ENCODE peak calls at places on chromosomes 6 and 20, in nine cellular contexts. One of them, this sample, is unnamed.

GRCh38 chr6:142760152-142760551 is 184.8 kb downstream of the HIVEP2 start:
- DNase-seq in stimulated activated CD4-positive, alpha-beta T cell treated with anti-CD3 and anti-CD28 coated beads, Interleukin-1b, Interleukin-23, amount 100 ng/mL, for 48 hours: no peak
- DNase-seq in B cell: no peak
- DNase-seq in HS-5: no peak
- DNase-seq in HT1080: no peak
- DNase-seq in ACHN: no peak
- DNase-seq in PC-3: peak; percentile 22
- DNase-seq in AG10803: peak; percentile 84
- DNase-seq in A172: peak; percentile 50
- DNase-seq in this sample: peak; percentile 69

GRCh38 chr20:5168582-5169396 is 42.0 kb downstream of the CDS2 start:
- DNase-seq in stimulated activated CD4-positive, alpha-beta T cell treated with anti-CD3 and anti-CD28 coated beads, Interleukin-1b, Interleukin-23, amount 100 ng/mL, for 48 hours: no peak
- DNase-seq in B cell: peak; percentile 50
- DNase-seq in HS-5: no peak
- DNase-seq in HT1080: peak; percentile 83
- DNase-seq in ACHN: peak; percentile 24
- DNase-seq in PC-3: peak; percentile 66
- DNase-seq in AG10803: no peak
- DNase-seq in A172: peak; percentile 70
- DNase-seq in this sample: peak; percentile 60

GRCh38 chr6:78436335-78436734 is 431.0 kb upstream of the IRAK1BP1 start:
- DNase-seq in stimulated activated CD4-positive, alpha-beta T cell treated with anti-CD3 and anti-CD28 coated beads, Interleukin-1b, Interleukin-23, amount 100 ng/mL, for 48 hours: no peak
- DNase-seq in B cell: no peak
- DNase-seq in HS-5: peak; percentile 23
- DNase-seq in HT1080: peak; percentile 23
- DNase-seq in ACHN: peak; percentile 30
- DNase-seq in PC-3: peak; percentile 44
- DNase-seq in AG10803: peak; percentile 30
- DNase-seq in A172: peak; percentile 16
- DNase-seq in this sample: peak; percentile 38

GRCh38 chr6:121247386-121247785 is 86.9 kb downstream of the TBC1D32 start:
- DNase-seq in stimulated activated CD4-positive, alpha-beta T cell treated with anti-CD3 and anti-CD28 coated beads, Interleukin-1b, Interleukin-23, amount 100 ng/mL, for 48 hours: no peak
- DNase-seq in B cell: no peak
- DNase-seq in HS-5: no peak
- DNase-seq in HT1080: peak; percentile 59
- DNase-seq in ACHN: no peak
- DNase-seq in PC-3: no peak
- DNase-seq in AG10803: peak; percentile 17
- DNase-seq in A172: no peak
- DNase-seq in this sample: no peak

GRCh38 chr6:88698661-88699060 is 264.8 kb downstream of the RNGTT start:
- DNase-seq in stimulated activated CD4-positive, alpha-beta T cell treated with anti-CD3 and anti-CD28 coated beads, Interleukin-1b, Interleukin-23, amount 100 ng/mL, for 48 hours: no peak
- DNase-seq in B cell: no peak
- DNase-seq in HS-5: no peak
- DNase-seq in HT1080: no peak
- DNase-seq in ACHN: peak; percentile 13
- DNase-seq in PC-3: no peak
- DNase-seq in AG10803: no peak
- DNase-seq in A172: no peak
- DNase-seq in this sample: no peak

GRCh38 chr6:116005508-116005855 is 55.2 kb downstream of the FRK start:
- DNase-seq in stimulated activated CD4-positive, alpha-beta T cell treated with anti-CD3 and anti-CD28 coated beads, Interleukin-1b, Interleukin-23, amount 100 ng/mL, for 48 hours: no peak
- DNase-seq in B cell: no peak
- DNase-seq in HS-5: no peak
- DNase-seq in HT1080: no peak
- DNase-seq in ACHN: no peak
- DNase-seq in PC-3: no peak
- DNase-seq in AG10803: peak; percentile 54
- DNase-seq in A172: no peak
- DNase-seq in this sample: peak; percentile 22

GRCh38 chr6:44262467-44263356 is 2.6 kb downstream of the NFKBIE start:
- DNase-seq in stimulated activated CD4-positive, alpha-beta T cell treated with anti-CD3 and anti-CD28 coated beads, Interleukin-1b, Interleukin-23, amount 100 ng/mL, for 48 hours: no peak
- DNase-seq in B cell: no peak
- DNase-seq in HS-5: no peak
- DNase-seq in HT1080: no peak
- DNase-seq in ACHN: no peak
- DNase-seq in PC-3: no peak
- DNase-seq in AG10803: no peak
- DNase-seq in A172: peak; percentile 41
- DNase-seq in this sample: no peak

GRCh38 chr6:107124934-107125348 is 9.6 kb upstream of the BEND3 start:
- DNase-seq in stimulated activated CD4-positive, alpha-beta T cell treated with anti-CD3 and anti-CD28 coated beads, Interleukin-1b, Interleukin-23, amount 100 ng/mL, for 48 hours: no peak
- DNase-seq in B cell: no peak
- DNase-seq in HS-5: no peak
- DNase-seq in HT1080: no peak
- DNase-seq in ACHN: no peak
- DNase-seq in PC-3: no peak
- DNase-seq in AG10803: no peak
- DNase-seq in A172: no peak
- DNase-seq in this sample: no peak

GRCh38 chr6:60668428-60668827 is 1617.6 kb downstream of the KHDRBS2 start:
- DNase-seq in stimulated activated CD4-positive, alpha-beta T cell treated with anti-CD3 and anti-CD28 coated beads, Interleukin-1b, Interleukin-23, amount 100 ng/mL, for 48 hours: no peak
- DNase-seq in B cell: no peak
- DNase-seq in HS-5: no peak
- DNase-seq in HT1080: no peak
- DNase-seq in ACHN: no peak
- DNase-seq in PC-3: no peak
- DNase-seq in AG10803: no peak
- DNase-seq in A172: no peak
- DNase-seq in this sample: no peak

GRCh38 chr6:167341665-167342655 is 17.1 kb downstream of the TTLL2 start:
- DNase-seq in stimulated activated CD4-positive, alpha-beta T cell treated with anti-CD3 and anti-CD28 coated beads, Interleukin-1b, Interleukin-23, amount 100 ng/mL, for 48 hours: no peak
- DNase-seq in B cell: no peak
- DNase-seq in HS-5: no peak
- DNase-seq in HT1080: no peak
- DNase-seq in ACHN: no peak
- DNase-seq in PC-3: no peak
- DNase-seq in AG10803: no peak
- DNase-seq in A172: peak; percentile 21
- DNase-seq in this sample: no peak

GRCh38 chr6:134630468-134631180 is 312.7 kb upstream of the SGK1 start:
- DNase-seq in stimulated activated CD4-positive, alpha-beta T cell treated with anti-CD3 and anti-CD28 coated beads, Interleukin-1b, Interleukin-23, amount 100 ng/mL, for 48 hours: no peak
- DNase-seq in B cell: peak; percentile 56
- DNase-seq in HS-5: no peak
- DNase-seq in HT1080: no peak
- DNase-seq in ACHN: no peak
- DNase-seq in PC-3: no peak
- DNase-seq in AG10803: no peak
- DNase-seq in A172: no peak
- DNase-seq in this sample: no peak